ENCODE peak calls at places on chromosomes 2 and 18, in six cellular contexts. T is spleen, P is stomach, Z is transverse colon, C is H1, L is sigmoid colon. R is an unnamed sample. For H3K4me1, the result is how much of the 10 kb centered on the place peaks cover.

GRCh38 chr2:86769838-86770237 is 20.9 kb downstream of the CD8A start:
- DNase-seq in Z (no peak), C (no peak), T (no peak), P (no peak), L (no peak), R (no peak)

GRCh38 chr2:154623819-154624218 is 74.7 kb upstream of the KCNJ3 start:
- DNase-seq in L (no peak), T (no peak), P (peak), C (no peak), Z (peak), R (no peak)

GRCh38 chr2:20128506-20129319 is 77.3 kb upstream of the LAPTM4A start:
- DNase-seq in P (no peak), L (no peak), C (no peak), T (no peak), Z (no peak), R (no peak)

GRCh38 chr18:44564922-44565321 is 115.8 kb upstream of the SETBP1 start:
- DNase-seq in L (no peak), T (no peak), Z (no peak), P (no peak), C (no peak), R (no peak)

GRCh38 chr2:215758691-215759090 is 254.7 kb downstream of the MREG start:
- DNase-seq in T (no peak), Z (no peak), P (no peak), L (no peak), C (no peak), R (no peak)

GRCh38 chr2:52510432-52510831 is 1257.2 kb upstream of the CHAC2 start:
- DNase-seq in C (no peak), T (no peak), Z (no peak), L (no peak), P (no peak), R (no peak)

GRCh38 chr2:45191972-45192371 is 182.7 kb upstream of the SIX2 start:
- DNase-seq in L (peak), Z (no peak), C (no peak), P (no peak), T (no peak), R (no peak)

GRCh38 chr18:8140841-8141501 is 468.3 kb upstream of the RAB12 start:
- DNase-seq in Z (peak), L (peak), P (no peak), T (no peak), C (no peak), R (no peak)

GRCh38 chr2:189613077-189613636 is 32.6 kb upstream of the SLC40A1 start:
- DNase-seq in L (no peak), C (no peak), T (no peak), Z (no peak), P (no peak), R (no peak)

GRCh38 chr2:17208511-17208910 is 309.7 kb downstream of the RAD51AP2 start:
- DNase-seq in T (no peak), P (no peak), Z (no peak), L (no peak), C (no peak), R (no peak)

GRCh38 chr2:424306-425172 is 136.6 kb upstream of the ALKAL2 start:
- DNase-seq in Z (no peak), L (no peak), T (no peak), C (peak), P (no peak), R (no peak)

GRCh38 chr2:218659258-218659987 is at the start of the genes BCS1L and ZNF142:
- DNase-seq in Z (peak), L (peak), T (peak), P (peak), C (peak), R (peak)

GRCh38 chr2:24058887-24059286 is 9.3 kb downstream of the FKBP1B start:
- DNase-seq in C (no peak), P (no peak), L (no peak), T (no peak), Z (no peak), R (no peak)

GRCh38 chr2:36633470-36634092 is 35.6 kb upstream of the FEZ2 start:
- DNase-seq in C (no peak), L (no peak), P (no peak), Z (no peak), T (no peak), R (no peak)

GRCh38 chr2:148658807-148659722 is 14.5 kb downstream of the EPC2 start:
- DNase-seq in L (no peak), P (no peak), C (no peak), T (no peak), Z (no peak), R (no peak)

GRCh38 chr2:44745460-44745859 is 196.0 kb upstream of the SIX3 start:
- DNase-seq in P (no peak), Z (no peak), T (no peak), C (no peak), L (no peak), R (no peak)

GRCh38 chr18:60292186-60292585 is 80.4 kb downstream of the MC4R start:
- DNase-seq in Z (no peak), T (no peak), P (no peak), C (no peak), L (no peak), R (no peak)

GRCh38 chr2:2730301-2730833 is 399.3 kb upstream of the MYT1L start:
- DNase-seq in T (no peak), Z (no peak), C (no peak), P (no peak), L (no peak), R (no peak)

GRCh38 chr2:240640939-240641338 is 15.7 kb downstream of the GPR35 start:
- DNase-seq in P (peak), C (peak), T (no peak), Z (peak), L (peak), R (peak)

GRCh38 chr2:240205348-240205747 is 64.9 kb upstream of the OTOS start:
- DNase-seq in C (peak), T (peak), L (peak), Z (no peak), P (no peak), R (no peak)

GRCh38 chr2:157874997-157875719 is 972 bp downstream of the ACVR1 start:
- DNase-seq in P (no peak), T (peak), L (peak), C (no peak), Z (peak), R (no peak)

GRCh38 chr2:223488814-223489213 is 113.3 kb downstream of the SCG2 start:
- DNase-seq in P (no peak), T (no peak), Z (no peak), L (no peak), C (no peak), R (no peak)

GRCh38 chr2:9697904-9698303 is 67.1 kb upstream of the YWHAQ start:
- DNase-seq in P (no peak), T (no peak), L (no peak), Z (no peak), C (no peak), R (no peak)

GRCh38 chr18:46583711-46584110 is 73.3 kb downstream of the LOXHD1 start:
- DNase-seq in Z (no peak), P (no peak), T (no peak), C (no peak), L (no peak), R (no peak)

GRCh38 chr2:30512243-30512866 is 65.3 kb downstream of the LCLAT1 start:
- DNase-seq in C (no peak), P (no peak), L (no peak), Z (no peak), T (no peak), R (no peak)

GRCh38 chr18:62326646-62327348 is 1.7 kb downstream of the TNFRSF11A start:
- DNase-seq in T (no peak), P (no peak), L (no peak), Z (no peak), C (no peak), R (no peak)

GRCh38 chr2:45005261-45006002 is 3.8 kb downstream of the SIX2 start:
- DNase-seq in L (no peak), C (peak), T (no peak), P (no peak), Z (no peak), R (peak)

GRCh38 chr2:46873632-46874068 is 42.0 kb downstream of the MCFD2 start:
- DNase-seq in T (no peak), L (peak), P (peak), Z (peak), C (no peak), R (peak)

GRCh38 chr2:127275789-127276188 is 18.2 kb downstream of the ERCC3 start:
- DNase-seq in Z (no peak), L (no peak), T (no peak), P (no peak), C (no peak), R (no peak)

GRCh38 chr2:107137711-107138110 is 251.7 kb upstream of the ST6GAL2 start:
- DNase-seq in T (no peak), P (no peak), L (no peak), C (no peak), Z (no peak), R (no peak)

GRCh38 chr2:128208023-128208422 is 110.6 kb downstream of the HS6ST1 start:
- DNase-seq in Z (no peak), P (no peak), L (no peak), T (no peak), C (no peak), R (peak)

GRCh38 chr18:21100141-21100540 is 11.5 kb downstream of the ROCK1 start:
- DNase-seq in C (no peak), T (no peak), L (no peak), P (no peak), Z (no peak), R (no peak)

GRCh38 chr2:236790991-236791390 is 221.4 kb downstream of the ACKR3 start:
- DNase-seq in T (no peak), P (no peak), L (no peak), C (no peak), Z (no peak), R (no peak)

GRCh38 chr2:70708376-70709199 is 59.4 kb downstream of the ADD2 start:
- DNase-seq in P (no peak), T (no peak), C (no peak), L (no peak), Z (no peak), R (no peak)

GRCh38 chr18:12946549-12947354 is 1.1 kb upstream of the SEH1L start:
- DNase-seq in P (peak), T (no peak), L (peak), Z (peak), C (no peak), R (peak)

GRCh38 chr2:43057026-43057741 is 169.2 kb downstream of the ZFP36L2 start:
- DNase-seq in C (no peak), Z (no peak), P (peak), T (peak), L (peak), R (no peak)

DNA sequence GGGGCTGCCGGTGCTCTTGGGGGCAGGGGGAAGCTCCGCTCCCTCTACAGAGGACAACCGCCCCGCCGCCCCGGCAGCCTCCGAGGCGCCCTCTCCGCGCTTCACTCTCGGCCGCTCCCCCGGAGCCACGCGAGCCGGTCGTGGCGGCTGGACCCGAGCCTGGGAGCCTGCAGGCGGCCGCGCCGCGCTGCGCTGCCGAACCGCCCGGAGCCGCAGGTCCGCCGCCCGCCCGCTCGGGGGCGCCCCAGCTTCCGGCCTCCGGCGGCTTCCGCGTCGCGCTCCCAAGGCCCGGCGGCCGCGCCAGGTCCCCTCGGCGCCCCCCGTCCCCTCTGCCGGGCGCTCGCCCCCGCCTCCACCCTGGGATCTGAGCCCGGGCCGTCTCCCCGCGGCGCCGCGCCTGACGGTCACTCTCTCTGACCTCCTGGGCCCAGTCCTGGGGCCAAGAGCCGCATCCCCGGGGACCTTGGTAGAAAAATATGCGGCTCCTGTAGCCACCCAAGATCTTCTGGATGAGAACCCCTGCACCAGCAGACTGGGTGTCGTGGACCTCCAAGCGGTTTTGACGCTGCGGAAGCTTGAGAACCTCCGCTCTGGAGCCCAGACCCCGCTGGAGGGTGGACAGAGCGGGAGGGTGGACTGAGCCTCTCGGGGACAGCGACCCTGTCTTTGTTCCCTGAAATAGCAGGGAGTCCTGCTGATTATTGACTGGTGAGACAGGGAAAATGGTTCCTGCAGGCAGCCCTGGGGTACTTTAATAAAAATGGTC is 44.3 kb downstream of the SERTAD2 start:
- DNase-seq in C (peak), L (peak), Z (peak), P (peak), T (peak), R (peak)
- TF ChIP-seq POLR2AphosphoS5 in C (no peak), L (no peak), Z (no peak), P (no peak), T (peak), R (no peak)

DNA sequence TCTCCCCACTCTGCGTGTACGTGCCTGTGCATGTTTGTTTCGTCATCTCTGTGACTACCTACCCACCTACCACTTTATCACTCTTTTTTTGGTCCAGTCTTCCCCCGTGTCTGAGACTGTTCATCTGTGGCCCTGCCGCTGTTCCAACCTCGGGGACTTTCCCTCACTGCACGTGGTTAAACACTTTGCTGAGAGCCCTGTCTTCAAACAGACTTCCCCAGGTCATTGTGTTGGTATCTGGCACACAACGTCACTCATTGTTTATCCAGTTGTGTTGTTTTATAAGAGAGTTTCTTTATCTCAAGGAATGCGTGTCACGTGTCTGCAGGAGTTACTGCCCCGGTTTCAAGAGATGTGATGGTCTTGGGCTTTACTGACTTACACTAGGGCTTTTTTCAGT is 262.0 kb upstream of the RASGRP3 start:
- DNase-seq in P (peak), Z (no peak), C (no peak), L (no peak), T (no peak), R (no peak)
- H3K4me1 ChIP-seq in P (half or more), Z (under half), C (under half), L (half or more), T (under half), R (under half)

DNA sequence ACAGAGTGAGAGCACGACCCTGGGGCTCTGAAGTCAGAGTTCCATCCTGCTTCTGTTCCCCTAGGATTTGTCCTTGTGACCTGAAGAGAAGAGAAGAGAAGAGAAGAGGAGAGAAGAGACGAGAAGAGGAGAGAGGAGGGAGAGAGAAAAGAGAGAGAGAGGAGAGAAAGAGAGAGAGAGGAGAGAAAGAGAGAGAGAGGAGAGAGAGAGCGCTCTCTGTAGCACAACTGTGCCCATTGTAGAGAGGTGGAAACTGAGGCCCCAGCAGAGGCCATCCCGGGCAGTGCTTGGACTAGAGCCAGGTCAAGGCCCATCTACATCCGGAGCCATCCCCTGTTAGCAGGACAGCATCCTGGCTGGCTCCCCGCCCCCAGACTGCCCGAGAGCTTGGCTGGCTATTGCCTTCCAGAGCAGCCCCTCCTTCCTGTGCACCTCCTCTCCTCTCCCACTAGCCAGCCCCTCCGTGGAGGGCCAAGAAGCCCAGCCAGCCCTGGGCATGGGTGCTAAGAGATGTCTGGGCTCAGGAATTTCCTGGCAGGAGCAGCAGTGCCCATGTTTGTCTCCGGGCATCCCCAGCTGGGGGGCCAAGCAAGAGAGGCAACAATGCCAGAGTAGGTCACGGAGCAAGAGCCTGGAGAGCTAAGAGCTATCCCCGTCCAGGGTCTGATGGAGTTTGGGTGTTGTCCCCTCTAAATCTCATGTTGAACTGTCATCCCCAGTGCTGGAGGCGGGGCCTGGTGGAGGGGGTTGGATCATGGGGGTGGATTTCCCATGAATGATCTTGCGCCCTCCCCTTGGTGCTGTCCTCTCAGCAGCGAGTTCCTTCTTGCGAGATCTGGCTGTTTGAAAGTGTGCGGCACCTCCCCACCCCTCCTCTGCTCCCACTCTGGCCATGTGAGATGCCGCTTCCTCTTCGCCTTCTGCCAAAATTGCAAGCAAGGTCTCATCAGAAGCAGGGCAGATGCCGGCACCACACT is 18.2 kb upstream of the GPR55 start:
- DNase-seq in P (peak), C (peak), L (no peak), T (no peak), Z (peak), R (no peak)
- TF ChIP-seq POLR2A in P (no peak), C (no peak), L (no peak), T (no peak), Z (no peak), R (no peak)

GRCh38 chr2:207632575-207633492 is 7.6 kb upstream of the METTL21A start:
- DNase-seq in P (no peak), L (no peak), C (no peak), Z (no peak), T (no peak), R (no peak)
- TF ChIP-seq POLR2AphosphoS5 in P (no peak), L (no peak), C (no peak), Z (no peak), T (peak), R (no peak)

GRCh38 chr2:168192143-168192785 is 55.1 kb downstream of the STK39 start:
- DNase-seq in P (no peak), C (no peak), Z (no peak), T (no peak), L (no peak), R (no peak)

GRCh38 chr2:168190590-168191336 is 56.6 kb downstream of the STK39 start:
- DNase-seq in Z (no peak), P (no peak), L (no peak), C (no peak), T (no peak), R (no peak)

GRCh38 chr2:168189835-168190426 is 57.5 kb downstream of the STK39 start:
- DNase-seq in C (no peak), T (no peak), L (no peak), Z (peak), P (no peak), R (no peak)

GRCh38 chr2:168194784-168195522 is 52.4 kb downstream of the STK39 start:
- DNase-seq in T (peak), Z (no peak), C (no peak), P (no peak), L (no peak), R (no peak)

GRCh38 chr2:168192839-168193616 is 54.4 kb downstream of the STK39 start:
- DNase-seq in C (no peak), L (no peak), T (no peak), P (no peak), Z (no peak), R (no peak)
- H3K4me1 ChIP-seq in C (under half), L (under half), T (half or more), P (half or more), Z (half or more), R (under half)

DNA sequence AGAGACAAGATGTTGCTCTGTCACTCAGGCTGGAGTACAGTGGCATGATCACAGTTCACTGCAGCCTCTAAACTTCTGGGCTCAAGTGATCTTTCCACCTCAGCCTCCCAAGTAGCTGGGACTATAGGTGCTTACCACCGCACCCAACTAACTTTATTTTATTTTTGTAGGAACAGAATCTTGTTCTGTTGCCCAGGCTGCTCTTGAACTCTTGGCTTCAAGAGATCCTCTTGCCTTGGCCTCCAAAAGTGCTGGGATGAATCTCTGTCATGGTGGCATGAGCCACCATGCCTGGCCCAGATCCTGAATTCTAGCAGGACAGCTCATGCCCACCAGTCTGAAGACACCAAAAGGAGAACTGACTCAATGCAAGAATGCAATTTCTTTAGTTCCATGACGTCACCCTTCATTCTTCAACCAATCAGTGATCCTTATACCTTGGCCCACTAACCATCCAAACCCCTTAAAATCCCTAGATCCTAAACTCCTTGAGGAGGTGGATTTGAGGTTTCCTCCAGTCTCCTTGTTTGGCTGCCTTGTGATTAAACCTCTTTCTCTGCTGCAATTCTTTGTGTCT is 25.6 kb upstream of the CXXC1 start:
- DNase-seq in T (no peak), C (no peak), Z (no peak), L (no peak), P (no peak), R (no peak)
- TF ChIP-seq POLR2A in T (no peak), C (no peak), Z (no peak), L (no peak), P (no peak), R (no peak)

GRCh38 chr2:33373986-33374385 is 102.5 kb upstream of the RASGRP3 start:
- DNase-seq in C (no peak), L (no peak), Z (no peak), P (no peak), T (no peak), R (no peak)
- TF ChIP-seq POLR2AphosphoS5 in C (no peak), L (peak), Z (no peak), P (peak), T (no peak), R (no peak)